ENCODE peak calls at places on chromosomes 2 and 18, in nine cellular contexts. One of them, this sample, is unnamed. For H3K4me1, the result is how much of the 10 kb centered on the place peaks cover.

GRCh38 chr18:55753643-55754255 is 165.8 kb upstream of the TCF4 start:
- DNase-seq in ovary: no peak
- DNase-seq in gastrocnemius medialis: no peak
- DNase-seq in tibial nerve: no peak
- DNase-seq in uterus: no peak
- DNase-seq in body of pancreas: no peak
- DNase-seq in heart left ventricle: no peak
- DNase-seq in K562: no peak
- DNase-seq in spleen: no peak
- DNase-seq in this sample: no peak

GRCh38 chr2:61235716-61236115 is 73.7 kb downstream of the C2orf74 start:
- DNase-seq in heart left ventricle: no peak
- DNase-seq in gastrocnemius medialis: no peak
- DNase-seq in tibial nerve: no peak
- DNase-seq in ovary: no peak
- DNase-seq in uterus: no peak
- DNase-seq in K562: no peak
- DNase-seq in body of pancreas: no peak
- DNase-seq in spleen: no peak
- DNase-seq in this sample: no peak

GRCh38 chr2:175579646-175580045 is 398.1 kb upstream of the ATP5MC3 start:
- DNase-seq in tibial nerve: no peak
- DNase-seq in ovary: no peak
- DNase-seq in gastrocnemius medialis: no peak
- DNase-seq in K562: no peak
- DNase-seq in spleen: no peak
- DNase-seq in uterus: no peak
- DNase-seq in heart left ventricle: no peak
- DNase-seq in body of pancreas: no peak
- DNase-seq in this sample: no peak

GRCh38 chr18:9810994-9811393 is 74.8 kb upstream of the TXNDC2 start:
- DNase-seq in body of pancreas: no peak
- DNase-seq in gastrocnemius medialis: peak
- DNase-seq in heart left ventricle: no peak
- DNase-seq in tibial nerve: no peak
- DNase-seq in spleen: no peak
- DNase-seq in K562: no peak
- DNase-seq in uterus: no peak
- DNase-seq in ovary: no peak
- DNase-seq in this sample: no peak

GRCh38 chr2:27720004-27720551 is 51.4 kb upstream of the MRPL33 start:
- DNase-seq in ovary: peak
- DNase-seq in gastrocnemius medialis: no peak
- DNase-seq in K562: no peak
- DNase-seq in spleen: no peak
- DNase-seq in uterus: peak
- DNase-seq in tibial nerve: no peak
- DNase-seq in body of pancreas: peak
- DNase-seq in heart left ventricle: no peak
- DNase-seq in this sample: no peak

GRCh38 chr2:164260506-164260905 is 360.8 kb downstream of the GRB14 start:
- DNase-seq in spleen: no peak
- DNase-seq in gastrocnemius medialis: no peak
- DNase-seq in ovary: no peak
- DNase-seq in K562: no peak
- DNase-seq in heart left ventricle: no peak
- DNase-seq in tibial nerve: no peak
- DNase-seq in body of pancreas: no peak
- DNase-seq in uterus: no peak
- DNase-seq in this sample: no peak

GRCh38 chr18:77108001-77108692 is 24.4 kb downstream of the MBP start:
- DNase-seq in tibial nerve: peak
- DNase-seq in heart left ventricle: peak
- DNase-seq in spleen: no peak
- DNase-seq in uterus: peak
- DNase-seq in K562: no peak
- DNase-seq in body of pancreas: peak
- DNase-seq in ovary: peak
- DNase-seq in gastrocnemius medialis: peak
- DNase-seq in this sample: no peak

GRCh38 chr2:8574196-8575010 is 107.5 kb upstream of the ID2 start:
- DNase-seq in uterus: no peak
- DNase-seq in spleen: peak
- DNase-seq in ovary: peak
- DNase-seq in K562: no peak
- DNase-seq in heart left ventricle: no peak
- DNase-seq in gastrocnemius medialis: no peak
- DNase-seq in body of pancreas: peak
- DNase-seq in tibial nerve: no peak
- DNase-seq in this sample: no peak

GRCh38 chr18:26460449-26461091 is 87.8 kb downstream of the KCTD1 start:
- DNase-seq in spleen: no peak
- DNase-seq in body of pancreas: peak
- DNase-seq in K562: no peak
- DNase-seq in uterus: no peak
- DNase-seq in tibial nerve: no peak
- DNase-seq in heart left ventricle: no peak
- DNase-seq in ovary: no peak
- DNase-seq in gastrocnemius medialis: no peak
- DNase-seq in this sample: no peak

GRCh38 chr2:239911630-239912071 is 113.5 kb downstream of the NDUFA10 start:
- DNase-seq in tibial nerve: peak
- DNase-seq in uterus: no peak
- DNase-seq in gastrocnemius medialis: no peak
- DNase-seq in spleen: peak
- DNase-seq in K562: no peak
- DNase-seq in heart left ventricle: peak
- DNase-seq in body of pancreas: peak
- DNase-seq in ovary: no peak
- DNase-seq in this sample: no peak

GRCh38 chr2:235520787-235521186 is 26.9 kb downstream of the AGAP1 start:
- DNase-seq in heart left ventricle: no peak
- DNase-seq in body of pancreas: no peak
- DNase-seq in ovary: no peak
- DNase-seq in uterus: no peak
- DNase-seq in K562: no peak
- DNase-seq in gastrocnemius medialis: no peak
- DNase-seq in spleen: no peak
- DNase-seq in tibial nerve: no peak
- DNase-seq in this sample: no peak

GRCh38 chr2:20065885-20066602 is 14.6 kb upstream of the LAPTM4A start:
- DNase-seq in tibial nerve: peak
- DNase-seq in uterus: no peak
- DNase-seq in body of pancreas: peak
- DNase-seq in K562: no peak
- DNase-seq in ovary: no peak
- DNase-seq in heart left ventricle: peak
- DNase-seq in spleen: no peak
- DNase-seq in gastrocnemius medialis: peak
- DNase-seq in this sample: peak

GRCh38 chr2:129193961-129194360 is 785.5 kb upstream of the RAB6C start:
- DNase-seq in uterus: no peak
- DNase-seq in gastrocnemius medialis: no peak
- DNase-seq in K562: no peak
- DNase-seq in body of pancreas: no peak
- DNase-seq in ovary: no peak
- DNase-seq in tibial nerve: no peak
- DNase-seq in heart left ventricle: no peak
- DNase-seq in spleen: no peak
- DNase-seq in this sample: no peak

GRCh38 chr2:129192841-129193253 is 786.6 kb upstream of the RAB6C start:
- DNase-seq in body of pancreas: peak
- DNase-seq in K562: no peak
- DNase-seq in spleen: no peak
- DNase-seq in tibial nerve: no peak
- DNase-seq in uterus: no peak
- DNase-seq in heart left ventricle: no peak
- DNase-seq in ovary: no peak
- DNase-seq in gastrocnemius medialis: no peak
- DNase-seq in this sample: no peak

GRCh38 chr2:129189617-129190016 is 789.8 kb upstream of the RAB6C start:
- DNase-seq in ovary: no peak
- DNase-seq in gastrocnemius medialis: no peak
- DNase-seq in tibial nerve: no peak
- DNase-seq in uterus: no peak
- DNase-seq in spleen: no peak
- DNase-seq in K562: no peak
- DNase-seq in heart left ventricle: no peak
- DNase-seq in body of pancreas: no peak
- DNase-seq in this sample: no peak

GRCh38 chr2:129192117-129192516 is 787.3 kb upstream of the RAB6C start:
- DNase-seq in tibial nerve: no peak
- DNase-seq in body of pancreas: no peak
- DNase-seq in spleen: no peak
- DNase-seq in heart left ventricle: no peak
- DNase-seq in uterus: no peak
- DNase-seq in K562: no peak
- DNase-seq in gastrocnemius medialis: no peak
- DNase-seq in ovary: no peak
- DNase-seq in this sample: no peak

GRCh38 chr2:129191530-129191929 is 787.9 kb upstream of the RAB6C start:
- DNase-seq in body of pancreas: no peak
- DNase-seq in tibial nerve: no peak
- DNase-seq in heart left ventricle: no peak
- DNase-seq in K562: no peak
- DNase-seq in gastrocnemius medialis: no peak
- DNase-seq in ovary: no peak
- DNase-seq in spleen: no peak
- DNase-seq in uterus: no peak
- DNase-seq in this sample: no peak
- H3K27ac ChIP-seq in body of pancreas: no peak
- H3K27ac ChIP-seq in tibial nerve: no peak
- H3K27ac ChIP-seq in heart left ventricle: no peak
- H3K27ac ChIP-seq in K562: no peak
- H3K27ac ChIP-seq in gastrocnemius medialis: no peak
- H3K27ac ChIP-seq in ovary: no peak
- H3K27ac ChIP-seq in spleen: no peak
- H3K27ac ChIP-seq in uterus: no peak
- H3K27ac ChIP-seq in this sample: no peak

GRCh38 chr2:223051580-223052375 is at the start of gene KCNE4:
- DNase-seq in heart left ventricle: no peak
- DNase-seq in gastrocnemius medialis: no peak
- DNase-seq in K562: no peak
- DNase-seq in body of pancreas: peak
- DNase-seq in ovary: peak
- DNase-seq in tibial nerve: peak
- DNase-seq in uterus: peak
- DNase-seq in spleen: no peak
- DNase-seq in this sample: no peak
- TF ChIP-seq POLR2A in heart left ventricle: peak
- TF ChIP-seq POLR2A in gastrocnemius medialis: peak
- TF ChIP-seq POLR2A in K562: no peak
- TF ChIP-seq POLR2A in body of pancreas: peak
- TF ChIP-seq POLR2A in ovary: peak
- TF ChIP-seq POLR2A in tibial nerve: no peak
- TF ChIP-seq POLR2A in uterus: peak
- TF ChIP-seq POLR2A in spleen: peak
- TF ChIP-seq POLR2A in this sample: no peak

DNA sequence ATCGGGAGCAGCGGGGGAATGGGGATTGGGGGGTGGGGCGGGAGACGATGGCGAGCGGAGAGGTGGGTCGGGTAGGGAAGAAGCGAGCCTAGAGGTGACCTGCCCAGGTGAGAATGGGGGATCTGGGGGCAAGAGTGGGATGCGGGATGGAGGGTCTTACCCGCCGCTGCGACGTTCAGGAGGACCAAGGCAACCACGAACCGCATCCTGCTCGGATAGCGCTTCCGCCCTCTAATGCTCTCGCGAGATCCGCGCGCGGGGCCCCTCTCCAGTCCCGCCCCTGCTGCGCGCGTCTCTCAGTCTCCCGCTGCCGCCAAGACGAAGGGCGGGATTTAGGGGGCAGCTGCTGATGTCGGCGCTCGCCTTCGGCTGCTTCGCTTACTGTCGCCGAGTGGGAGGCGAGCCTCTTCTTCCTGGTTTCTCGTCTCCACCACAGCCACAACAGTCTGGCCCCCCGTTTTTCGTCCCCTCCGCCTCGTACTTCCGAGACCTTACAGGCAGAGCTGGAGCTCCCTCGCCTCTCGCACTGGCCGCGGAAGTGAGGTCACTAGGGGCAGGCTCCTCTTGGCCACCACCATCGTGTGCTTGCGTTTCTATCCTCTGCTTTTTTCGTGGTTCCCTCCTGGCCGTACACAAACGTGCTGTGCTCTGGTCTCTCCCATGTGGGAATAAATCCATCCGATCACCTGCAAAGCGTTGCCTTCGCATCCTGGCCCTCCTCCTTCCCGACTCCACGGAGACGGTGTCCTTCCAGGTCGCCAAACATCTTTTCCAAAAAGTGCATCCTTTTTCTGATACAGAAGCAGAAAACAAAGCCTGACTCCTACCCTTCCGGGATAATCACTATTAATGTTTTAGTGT is at the start of gene TGOLN2:
- DNase-seq in K562: peak
- DNase-seq in uterus: peak
- DNase-seq in spleen: peak
- DNase-seq in body of pancreas: peak
- DNase-seq in heart left ventricle: peak
- DNase-seq in tibial nerve: peak
- DNase-seq in gastrocnemius medialis: peak
- DNase-seq in ovary: peak
- DNase-seq in this sample: peak
- H3K4me1 ChIP-seq in K562: under half
- H3K4me1 ChIP-seq in uterus: under half
- H3K4me1 ChIP-seq in spleen: under half
- H3K4me1 ChIP-seq in body of pancreas: under half
- H3K4me1 ChIP-seq in heart left ventricle: under half
- H3K4me1 ChIP-seq in tibial nerve: half or more
- H3K4me1 ChIP-seq in gastrocnemius medialis: under half
- H3K4me1 ChIP-seq in ovary: under half
- H3K4me1 ChIP-seq in this sample: under half

DNA sequence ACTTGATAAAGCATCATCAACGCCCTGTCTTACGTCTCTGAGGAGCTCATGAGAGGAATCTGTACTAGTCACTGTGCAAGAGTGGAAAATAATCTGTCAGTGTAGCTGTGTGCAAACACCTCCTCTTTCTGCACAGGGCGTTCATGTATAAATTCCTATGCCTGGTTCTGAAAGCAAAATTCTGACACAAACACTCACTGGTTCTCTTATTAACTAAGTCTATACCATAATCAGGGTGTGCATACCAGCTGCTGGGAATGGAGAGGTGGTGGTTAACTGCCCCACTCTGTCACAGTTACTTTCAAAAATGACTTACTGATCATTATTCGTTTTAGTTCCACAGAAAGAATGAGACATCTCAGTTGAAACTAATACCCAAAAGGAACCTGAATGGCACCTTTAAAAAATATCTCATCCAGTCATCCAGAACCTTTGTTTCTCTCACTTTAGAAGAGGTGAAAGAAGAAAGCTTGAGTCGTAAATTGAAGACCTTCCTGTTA is 35.7 kb downstream of the STK39 start:
- DNase-seq in spleen: no peak
- DNase-seq in K562: no peak
- DNase-seq in ovary: no peak
- DNase-seq in uterus: no peak
- DNase-seq in tibial nerve: no peak
- DNase-seq in heart left ventricle: no peak
- DNase-seq in gastrocnemius medialis: no peak
- DNase-seq in body of pancreas: no peak
- DNase-seq in this sample: no peak
- H3K27ac ChIP-seq in spleen: no peak
- H3K27ac ChIP-seq in K562: no peak
- H3K27ac ChIP-seq in ovary: no peak
- H3K27ac ChIP-seq in uterus: no peak
- H3K27ac ChIP-seq in tibial nerve: no peak
- H3K27ac ChIP-seq in heart left ventricle: no peak
- H3K27ac ChIP-seq in gastrocnemius medialis: no peak
- H3K27ac ChIP-seq in body of pancreas: no peak
- H3K27ac ChIP-seq in this sample: peak